ENCODE peak calls at places on chromosomes 12 and 14, in seven cellular contexts. One of them, this sample, is unnamed. For H3K9me2, the result is how much of the 10 kb centered on the place peaks cover.

GRCh38 chr12:74185360-74185759 is 352.3 kb upstream of the ATXN7L3B start:
- DNase-seq in hepatocyte: no peak
- DNase-seq in PC-9: no peak
- DNase-seq in HCT116: no peak
- DNase-seq in GM23338: no peak
- DNase-seq in MM.1S: no peak
- DNase-seq in SK-N-SH: no peak
- DNase-seq in this sample: no peak

GRCh38 chr14:59986556-59987059 is 66.7 kb downstream of the LRRC9 start:
- DNase-seq in hepatocyte: no peak
- DNase-seq in PC-9: no peak
- DNase-seq in HCT116: no peak
- DNase-seq in GM23338: no peak
- DNase-seq in MM.1S: no peak
- DNase-seq in SK-N-SH: no peak
- DNase-seq in this sample: peak

GRCh38 chr12:93521225-93521854 is 51.1 kb upstream of the SOCS2 start:
- DNase-seq in hepatocyte: no peak
- DNase-seq in PC-9: no peak
- DNase-seq in HCT116: no peak
- DNase-seq in GM23338: peak
- DNase-seq in MM.1S: no peak
- DNase-seq in SK-N-SH: no peak
- DNase-seq in this sample: no peak

GRCh38 chr12:3061129-3061857 is 15.9 kb upstream of the TSPAN9 start:
- DNase-seq in hepatocyte: peak
- DNase-seq in PC-9: no peak
- DNase-seq in HCT116: no peak
- DNase-seq in GM23338: no peak
- DNase-seq in MM.1S: no peak
- DNase-seq in SK-N-SH: no peak
- DNase-seq in this sample: no peak

GRCh38 chr12:109065853-109066193 is 13.4 kb downstream of the USP30 start:
- DNase-seq in hepatocyte: no peak
- DNase-seq in PC-9: no peak
- DNase-seq in HCT116: no peak
- DNase-seq in GM23338: no peak
- DNase-seq in MM.1S: no peak
- DNase-seq in SK-N-SH: no peak
- DNase-seq in this sample: no peak

GRCh38 chr12:57836442-57837375 is 9.8 kb downstream of the CTDSP2 start:
- DNase-seq in hepatocyte: peak
- DNase-seq in PC-9: no peak
- DNase-seq in HCT116: no peak
- DNase-seq in GM23338: peak
- DNase-seq in MM.1S: peak
- DNase-seq in SK-N-SH: no peak
- DNase-seq in this sample: peak

GRCh38 chr12:53048033-53048779 is 1.7 kb upstream of the TNS2 start:
- DNase-seq in hepatocyte: peak
- DNase-seq in PC-9: no peak
- DNase-seq in HCT116: no peak
- DNase-seq in GM23338: peak
- DNase-seq in MM.1S: no peak
- DNase-seq in SK-N-SH: peak
- DNase-seq in this sample: peak

GRCh38 chr14:76968621-76969063 is 59.9 kb downstream of the IRF2BPL start:
- DNase-seq in hepatocyte: no peak
- DNase-seq in PC-9: no peak
- DNase-seq in HCT116: no peak
- DNase-seq in GM23338: peak
- DNase-seq in MM.1S: no peak
- DNase-seq in SK-N-SH: no peak
- DNase-seq in this sample: no peak

GRCh38 chr14:90177537-90178189 is 78.7 kb upstream of the PSMC1 start:
- DNase-seq in hepatocyte: no peak
- DNase-seq in PC-9: no peak
- DNase-seq in HCT116: no peak
- DNase-seq in GM23338: no peak
- DNase-seq in MM.1S: no peak
- DNase-seq in SK-N-SH: no peak
- DNase-seq in this sample: peak

GRCh38 chr14:104137297-104138097 is 890 bp upstream of the KIF26A start:
- DNase-seq in hepatocyte: peak
- DNase-seq in PC-9: no peak
- DNase-seq in HCT116: no peak
- DNase-seq in GM23338: peak
- DNase-seq in MM.1S: peak
- DNase-seq in SK-N-SH: peak
- DNase-seq in this sample: peak

GRCh38 chr14:22319526-22320352 is 269.3 kb downstream of the DAD1 start:
- DNase-seq in hepatocyte: peak
- DNase-seq in PC-9: peak
- DNase-seq in HCT116: peak
- DNase-seq in GM23338: peak
- DNase-seq in MM.1S: peak
- DNase-seq in SK-N-SH: peak
- DNase-seq in this sample: peak

GRCh38 chr14:25034803-25035681 is 14.9 kb downstream of the STXBP6 start:
- DNase-seq in hepatocyte: peak
- DNase-seq in PC-9: peak
- DNase-seq in HCT116: no peak
- DNase-seq in GM23338: no peak
- DNase-seq in MM.1S: no peak
- DNase-seq in SK-N-SH: no peak
- DNase-seq in this sample: no peak

GRCh38 chr12:21265932-21266331 is 68.8 kb downstream of the SLCO1A2 start:
- DNase-seq in hepatocyte: no peak
- DNase-seq in PC-9: no peak
- DNase-seq in HCT116: no peak
- DNase-seq in GM23338: no peak
- DNase-seq in MM.1S: no peak
- DNase-seq in SK-N-SH: no peak
- DNase-seq in this sample: no peak

GRCh38 chr12:116547955-116548471 is 11.2 kb upstream of the MAP1LC3B2 start:
- DNase-seq in hepatocyte: no peak
- DNase-seq in PC-9: no peak
- DNase-seq in HCT116: no peak
- DNase-seq in GM23338: peak
- DNase-seq in MM.1S: no peak
- DNase-seq in SK-N-SH: no peak
- DNase-seq in this sample: no peak

GRCh38 chr14:74516451-74517155 is 23.0 kb downstream of the ISCA2 start:
- DNase-seq in hepatocyte: peak
- DNase-seq in PC-9: no peak
- DNase-seq in HCT116: no peak
- DNase-seq in GM23338: peak
- DNase-seq in MM.1S: no peak
- DNase-seq in SK-N-SH: no peak
- DNase-seq in this sample: peak

GRCh38 chr12:56127485-56127887 is 581 bp upstream of the ESYT1 start:
- DNase-seq in hepatocyte: no peak
- DNase-seq in PC-9: no peak
- DNase-seq in HCT116: no peak
- DNase-seq in GM23338: no peak
- DNase-seq in MM.1S: no peak
- DNase-seq in SK-N-SH: no peak
- DNase-seq in this sample: no peak

GRCh38 chr14:21846227-21846885 is 172.7 kb upstream of the OR4E1 start:
- DNase-seq in hepatocyte: peak
- DNase-seq in PC-9: no peak
- DNase-seq in HCT116: no peak
- DNase-seq in GM23338: peak
- DNase-seq in MM.1S: peak
- DNase-seq in SK-N-SH: peak
- DNase-seq in this sample: peak

GRCh38 chr12:67045650-67046049 is 223.5 kb upstream of the CAND1 start:
- DNase-seq in hepatocyte: no peak
- DNase-seq in PC-9: no peak
- DNase-seq in HCT116: no peak
- DNase-seq in GM23338: no peak
- DNase-seq in MM.1S: no peak
- DNase-seq in SK-N-SH: no peak
- DNase-seq in this sample: no peak

GRCh38 chr12:43795716-43796282 is 10.3 kb downstream of the TWF1 start:
- DNase-seq in hepatocyte: peak
- DNase-seq in PC-9: peak
- DNase-seq in HCT116: no peak
- DNase-seq in GM23338: no peak
- DNase-seq in MM.1S: no peak
- DNase-seq in SK-N-SH: no peak
- DNase-seq in this sample: peak

GRCh38 chr12:6074979-6075585 is 49.4 kb downstream of the VWF start:
- DNase-seq in hepatocyte: no peak
- DNase-seq in PC-9: no peak
- DNase-seq in HCT116: no peak
- DNase-seq in GM23338: peak
- DNase-seq in MM.1S: peak
- DNase-seq in SK-N-SH: no peak
- DNase-seq in this sample: no peak

GRCh38 chr12:118312578-118312977 is 60.1 kb downstream of the TAOK3 start:
- DNase-seq in hepatocyte: no peak
- DNase-seq in PC-9: peak
- DNase-seq in HCT116: no peak
- DNase-seq in GM23338: no peak
- DNase-seq in MM.1S: no peak
- DNase-seq in SK-N-SH: no peak
- DNase-seq in this sample: peak

GRCh38 chr14:94665121-94665520 is 52.9 kb downstream of the SERPINA3 start:
- DNase-seq in hepatocyte: no peak
- DNase-seq in PC-9: no peak
- DNase-seq in HCT116: no peak
- DNase-seq in GM23338: no peak
- DNase-seq in MM.1S: no peak
- DNase-seq in SK-N-SH: no peak
- DNase-seq in this sample: no peak

GRCh38 chr12:3380200-3381020 is 110.6 kb upstream of the PRMT8 start:
- DNase-seq in hepatocyte: peak
- DNase-seq in PC-9: no peak
- DNase-seq in HCT116: no peak
- DNase-seq in GM23338: no peak
- DNase-seq in MM.1S: no peak
- DNase-seq in SK-N-SH: no peak
- DNase-seq in this sample: no peak

GRCh38 chr14:83217492-83217891 is 1683.8 kb upstream of the SEL1L start:
- DNase-seq in hepatocyte: peak
- DNase-seq in PC-9: no peak
- DNase-seq in HCT116: no peak
- DNase-seq in GM23338: no peak
- DNase-seq in MM.1S: no peak
- DNase-seq in SK-N-SH: no peak
- DNase-seq in this sample: peak

GRCh38 chr12:27549231-27549800 is 25.3 kb downstream of the PPFIBP1 start:
- DNase-seq in hepatocyte: no peak
- DNase-seq in PC-9: peak
- DNase-seq in HCT116: peak
- DNase-seq in GM23338: no peak
- DNase-seq in MM.1S: no peak
- DNase-seq in SK-N-SH: no peak
- DNase-seq in this sample: peak

GRCh38 chr14:99317231-99318090 is 45.5 kb upstream of the BCL11B start:
- DNase-seq in hepatocyte: peak
- DNase-seq in PC-9: no peak
- DNase-seq in HCT116: no peak
- DNase-seq in GM23338: no peak
- DNase-seq in MM.1S: no peak
- DNase-seq in SK-N-SH: no peak
- DNase-seq in this sample: no peak

GRCh38 chr12:104494816-104495158 is 38.0 kb downstream of the CHST11 start:
- DNase-seq in hepatocyte: no peak
- DNase-seq in PC-9: no peak
- DNase-seq in HCT116: no peak
- DNase-seq in GM23338: no peak
- DNase-seq in MM.1S: peak
- DNase-seq in SK-N-SH: no peak
- DNase-seq in this sample: no peak

GRCh38 chr12:129973236-129973961 is 69.6 kb upstream of the TMEM132D start:
- DNase-seq in hepatocyte: no peak
- DNase-seq in PC-9: no peak
- DNase-seq in HCT116: no peak
- DNase-seq in GM23338: no peak
- DNase-seq in MM.1S: no peak
- DNase-seq in SK-N-SH: no peak
- DNase-seq in this sample: no peak
- H3K9me2 ChIP-seq in hepatocyte: under half
- H3K9me2 ChIP-seq in PC-9: under half
- H3K9me2 ChIP-seq in HCT116: under half
- H3K9me2 ChIP-seq in GM23338: under half
- H3K9me2 ChIP-seq in MM.1S: under half
- H3K9me2 ChIP-seq in SK-N-SH: under half
- H3K9me2 ChIP-seq in this sample: under half

GRCh38 chr14:44795725-44796124 is 166.0 kb downstream of the KLHL28 start:
- DNase-seq in hepatocyte: peak
- DNase-seq in PC-9: no peak
- DNase-seq in HCT116: no peak
- DNase-seq in GM23338: peak
- DNase-seq in MM.1S: no peak
- DNase-seq in SK-N-SH: no peak
- DNase-seq in this sample: peak
- H3K9me2 ChIP-seq in hepatocyte: under half
- H3K9me2 ChIP-seq in PC-9: under half
- H3K9me2 ChIP-seq in HCT116: under half
- H3K9me2 ChIP-seq in GM23338: under half
- H3K9me2 ChIP-seq in MM.1S: under half
- H3K9me2 ChIP-seq in SK-N-SH: under half
- H3K9me2 ChIP-seq in this sample: under half

DNA sequence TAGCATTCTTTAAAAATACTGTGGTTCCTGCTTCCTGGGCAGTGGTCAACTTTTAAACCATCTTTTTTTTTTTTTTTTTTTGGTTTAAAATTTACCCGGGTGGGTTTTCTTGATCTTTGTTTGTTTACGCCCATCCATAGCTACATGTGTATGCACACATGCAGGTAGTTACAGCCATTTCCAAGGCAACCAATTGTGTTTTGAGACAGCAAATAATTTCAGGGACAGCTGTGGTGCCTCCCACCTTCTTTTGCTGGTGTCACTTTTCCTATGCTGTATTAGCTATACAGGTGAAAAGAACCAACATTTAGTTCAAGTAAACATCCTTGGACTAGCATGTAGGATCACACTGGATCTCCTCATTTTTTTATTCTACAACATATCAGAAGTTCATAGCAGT is 51.9 kb upstream of the PSMA6 start:
- DNase-seq in hepatocyte: no peak
- DNase-seq in PC-9: no peak
- DNase-seq in HCT116: no peak
- DNase-seq in GM23338: no peak
- DNase-seq in MM.1S: no peak
- DNase-seq in SK-N-SH: no peak
- DNase-seq in this sample: no peak
- H3K9me2 ChIP-seq in hepatocyte: under half
- H3K9me2 ChIP-seq in PC-9: under half
- H3K9me2 ChIP-seq in HCT116: under half
- H3K9me2 ChIP-seq in GM23338: under half
- H3K9me2 ChIP-seq in MM.1S: under half
- H3K9me2 ChIP-seq in SK-N-SH: under half
- H3K9me2 ChIP-seq in this sample: under half

DNA sequence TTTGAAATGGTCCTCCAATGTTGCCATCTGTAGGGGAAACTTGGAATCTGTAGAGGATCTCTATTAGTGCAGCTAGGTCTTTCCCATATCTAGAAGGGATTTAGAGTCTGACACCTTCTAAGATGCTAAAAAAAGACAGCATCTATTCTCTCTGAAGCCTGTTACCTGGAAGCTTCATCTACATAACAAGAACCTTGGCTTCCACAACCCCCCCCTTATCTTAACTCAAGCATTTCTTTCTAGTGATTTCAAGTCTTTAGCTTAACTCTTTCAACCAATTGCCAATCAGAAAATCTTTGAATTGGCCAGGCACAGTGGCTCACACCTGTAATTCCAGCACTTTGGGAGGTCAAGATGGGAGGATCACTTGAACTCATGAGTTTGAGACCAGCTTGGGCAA is 543.3 kb downstream of the TRHDE start:
- DNase-seq in hepatocyte: no peak
- DNase-seq in PC-9: no peak
- DNase-seq in HCT116: no peak
- DNase-seq in GM23338: peak
- DNase-seq in MM.1S: no peak
- DNase-seq in SK-N-SH: no peak
- DNase-seq in this sample: no peak
- H3K9me2 ChIP-seq in hepatocyte: under half
- H3K9me2 ChIP-seq in PC-9: under half
- H3K9me2 ChIP-seq in HCT116: under half
- H3K9me2 ChIP-seq in GM23338: under half
- H3K9me2 ChIP-seq in MM.1S: under half
- H3K9me2 ChIP-seq in SK-N-SH: under half
- H3K9me2 ChIP-seq in this sample: under half

This sample was measured in PC-3.